ENCODE peak calls at places on chromosomes 6 and 20, in nine cellular contexts. X is CD8-positive, alpha-beta T cell; F is fibroblast of lung; K is upper lobe of right lung; O is breast epithelium; D is prostate gland; P is ovary; E is lung; S is left ventricle myocardium inferior. N is an unnamed sample.

GRCh38 chr6:95364016-95364604 is 213.2 kb upstream of the MANEA start:
- DNase-seq in S (no peak), O (no peak), E (no peak), D (no peak), X (no peak), P (no peak), F (peak; percentile 26), K (no peak), N (no peak)

GRCh38 chr6:36853325-36853724 is 14.1 kb upstream of the CPNE5 start:
- DNase-seq in E (peak; percentile 50), O (no peak), F (peak; percentile 93), K (no peak), D (peak; percentile 50), S (no peak), P (no peak), X (no peak), N (no peak)

GRCh38 chr20:21508230-21509078 is 5.4 kb downstream of the NKX2-2 start:
- DNase-seq in F (no peak), X (no peak), P (no peak), S (no peak), E (no peak), D (no peak), K (no peak), O (no peak), N (no peak)

GRCh38 chr6:136063095-136063494 is 187.0 kb downstream of the MTFR2 start:
- DNase-seq in K (no peak), E (no peak), S (no peak), D (no peak), X (no peak), F (peak; percentile 34), P (no peak), O (no peak), N (no peak)

GRCh38 chr20:41078329-41078728 is 49.7 kb downstream of the TOP1 start:
- DNase-seq in S (no peak), K (no peak), P (no peak), D (peak; percentile 38), E (no peak), F (peak; percentile 70), O (no peak), X (no peak), N (no peak)

GRCh38 chr20:9966966-9967365 is 67.8 kb upstream of the ANKEF1 start:
- DNase-seq in F (no peak), X (no peak), S (no peak), D (no peak), O (no peak), E (no peak), P (no peak), K (no peak), N (no peak)

GRCh38 chr6:117840541-117840983 is 66.5 kb upstream of the SLC35F1 start:
- DNase-seq in S (no peak), X (no peak), P (no peak), K (no peak), D (peak; percentile 39), O (no peak), E (no peak), F (peak; percentile 45), N (no peak)

GRCh38 chr6:134230940-134231339 is 87.0 kb downstream of the SGK1 start:
- DNase-seq in E (no peak), X (no peak), S (no peak), K (no peak), P (no peak), D (no peak), F (no peak), O (no peak), N (no peak)

GRCh38 chr20:32480361-32481199 is 104.6 kb downstream of the NOL4L start:
- DNase-seq in K (no peak), E (no peak), P (peak; percentile 16), O (no peak), X (no peak), S (peak; percentile 3), D (no peak), F (no peak), N (no peak)

GRCh38 chr6:79413562-79414002 is 123.6 kb downstream of the LCA5 start:
- DNase-seq in S (no peak), O (no peak), D (no peak), X (no peak), P (no peak), F (peak; percentile 85), K (no peak), E (no peak), N (no peak)

GRCh38 chr6:20712011-20712410 is 177.8 kb downstream of the CDKAL1 start:
- DNase-seq in O (no peak), K (no peak), E (no peak), P (no peak), F (no peak), S (no peak), X (no peak), D (no peak), N (no peak)

GRCh38 chr6:21185849-21186478 is 407.6 kb upstream of the SOX4 start:
- DNase-seq in K (no peak), E (no peak), X (no peak), S (no peak), F (no peak), O (no peak), D (no peak), P (no peak), N (no peak)

GRCh38 chr20:4488407-4489339 is 233.0 kb upstream of the PRND start:
- DNase-seq in X (no peak), S (no peak), P (no peak), O (no peak), E (no peak), F (peak; percentile 59), K (no peak), D (no peak), N (no peak)

GRCh38 chr20:45944151-45944964 is 9.9 kb downstream of the PCIF1 start:
- DNase-seq in P (no peak), S (no peak), X (no peak), D (no peak), F (no peak), E (no peak), K (no peak), O (no peak), N (no peak)

GRCh38 chr6:161369339-161369738 is 95.5 kb upstream of the AGPAT4 start:
- DNase-seq in P (no peak), E (no peak), X (no peak), K (peak; percentile 78), F (peak; percentile 95), O (no peak), D (no peak), S (no peak), N (no peak)

GRCh38 chr20:43530321-43531090 is 23.0 kb downstream of the L3MBTL1 start:
- DNase-seq in S (no peak), K (peak; percentile 35), X (no peak), O (no peak), D (no peak), F (no peak), P (no peak), E (no peak), N (no peak)

GRCh38 chr6:7269816-7270215 is 43.2 kb downstream of the SSR1 start:
- DNase-seq in D (no peak), P (no peak), O (no peak), X (no peak), F (no peak), K (no peak), S (no peak), E (no peak), N (no peak)

GRCh38 chr6:149840345-149841075 is 23.6 kb downstream of the LRP11 start:
- DNase-seq in P (peak; percentile 51), K (peak; percentile 77), F (peak; percentile 81), E (peak; percentile 75), X (no peak), D (peak; percentile 65), S (peak; percentile 87), O (peak; percentile 77), N (no peak)

DNA sequence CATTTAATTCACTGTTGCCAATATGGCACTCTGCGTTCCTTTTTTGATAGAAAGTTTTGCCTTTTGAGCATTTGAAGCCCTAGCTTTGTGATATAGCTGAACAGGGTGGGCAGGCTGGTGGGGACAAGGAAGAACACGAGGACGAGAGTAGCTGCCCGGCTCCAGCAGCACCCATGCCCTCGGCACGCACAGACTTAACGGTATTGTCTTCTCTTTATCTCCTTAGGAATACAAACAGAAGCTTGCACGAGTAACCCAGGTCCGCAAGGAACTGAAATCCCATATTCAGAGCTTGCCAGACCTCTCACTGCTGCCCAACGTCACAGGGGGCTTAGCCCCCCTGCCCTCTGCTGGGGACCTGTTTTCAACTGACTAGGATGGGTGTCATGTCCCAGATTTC is 56.0 kb downstream of the RPRD1B start:
- DNase-seq in E (no peak), D (no peak), F (no peak), X (no peak), O (no peak), P (no peak), S (no peak), K (no peak), N (no peak)
- H3K4me1 ChIP-seq in E (peaks cover 4% of the 10 kb centered on the region), D (peaks cover 7% of the 10 kb centered on the region), F (peaks cover 23% of the 10 kb centered on the region), X (no peaks in the 10 kb centered on the region), O (no peaks in the 10 kb centered on the region), P (peaks cover 4% of the 10 kb centered on the region), S (peaks cover 95% of the 10 kb centered on the region), K (peaks cover 37% of the 10 kb centered on the region), N (peaks cover 8% of the 10 kb centered on the region)

GRCh38 chr20:22974354-22974753 is 60.8 kb upstream of the SSTR4 start:
- DNase-seq in X (no peak), D (no peak), F (peak; percentile 9), S (no peak), E (no peak), O (no peak), P (no peak), K (no peak), N (no peak)
- TF ChIP-seq CTCF in X (no peak), D (no peak), F (no peak), S (peak; percentile 30), E (no peak), O (no peak), P (no peak), K (peak; percentile 41), N (no peak)

GRCh38 chr6:15268130-15268908 is 22.4 kb downstream of the JARID2 start:
- DNase-seq in O (no peak), S (no peak), D (no peak), E (no peak), K (no peak), F (no peak), X (no peak), P (no peak), N (no peak)

GRCh38 chr6:15265787-15266186 is 19.9 kb downstream of the JARID2 start:
- DNase-seq in F (no peak), O (no peak), S (no peak), X (no peak), E (no peak), K (no peak), P (no peak), D (no peak), N (no peak)

GRCh38 chr6:15266423-15266996 is 20.6 kb downstream of the JARID2 start:
- DNase-seq in F (no peak), O (no peak), E (no peak), X (no peak), P (no peak), D (no peak), S (peak; percentile 33), K (no peak), N (no peak)

GRCh38 chr6:15264902-15265761 is 19.3 kb downstream of the JARID2 start:
- DNase-seq in X (no peak), E (no peak), K (no peak), P (no peak), O (no peak), S (peak; percentile 48), D (peak; percentile 50), F (peak; percentile 83), N (no peak)

GRCh38 chr6:15267221-15267620 is 21.4 kb downstream of the JARID2 start:
- DNase-seq in E (no peak), S (no peak), K (no peak), F (no peak), P (no peak), X (no peak), O (no peak), D (no peak), N (no peak)
- H3K4me1 ChIP-seq in E (peaks cover 22% of the 10 kb centered on the region), S (peaks cover 66% of the 10 kb centered on the region), K (peaks cover 67% of the 10 kb centered on the region), F (peaks cover 23% of the 10 kb centered on the region), P (peaks cover 36% of the 10 kb centered on the region), X (peaks cover 67% of the 10 kb centered on the region), O (peaks cover 14% of the 10 kb centered on the region), D (peaks cover 10% of the 10 kb centered on the region), N (peaks cover 6% of the 10 kb centered on the region)

GRCh38 chr6:17585766-17586502 is 14.2 kb upstream of the FAM8A1 start:
- DNase-seq in P (no peak), K (no peak), F (no peak), E (peak; percentile 42), D (no peak), X (no peak), O (no peak), S (no peak), N (no peak)
- TF ChIP-seq CTCF in P (no peak), K (peak; percentile 44), F (no peak), E (no peak), D (no peak), X (no peak), O (no peak), S (no peak), N (no peak)

N was measured in esophagus squamous epithelium.